ENCODE peak calls at places on chromosomes 1 and 21, in four cellular contexts. One of them, this sample, is unnamed.

GRCh38 chr1:182330303-182330702 is 61.3 kb downstream of the GLUL start:
- DNase-seq in uterus: peak
- DNase-seq in endothelial cell: no peak
- DNase-seq in fibroblast of pulmonary artery: no peak
- DNase-seq in this sample: no peak

GRCh38 chr1:38690790-38691189 is 168.8 kb downstream of the RRAGC start:
- DNase-seq in uterus: no peak
- DNase-seq in endothelial cell: no peak
- DNase-seq in fibroblast of pulmonary artery: peak
- DNase-seq in this sample: no peak

GRCh38 chr1:220007438-220007837 is 38.9 kb downstream of the EPRS1 start:
- DNase-seq in uterus: no peak
- DNase-seq in endothelial cell: no peak
- DNase-seq in fibroblast of pulmonary artery: no peak
- DNase-seq in this sample: no peak

GRCh38 chr1:54499097-54500029 is 48.7 kb upstream of the ACOT11 start:
- DNase-seq in uterus: peak
- DNase-seq in endothelial cell: peak
- DNase-seq in fibroblast of pulmonary artery: peak
- DNase-seq in this sample: no peak

GRCh38 chr1:241310451-241310850 is 46.6 kb downstream of the RGS7 start:
- DNase-seq in uterus: no peak
- DNase-seq in endothelial cell: no peak
- DNase-seq in fibroblast of pulmonary artery: peak
- DNase-seq in this sample: no peak

GRCh38 chr1:37035828-37036666 is 1.7 kb upstream of the GRIK3 start:
- DNase-seq in uterus: no peak
- DNase-seq in endothelial cell: peak
- DNase-seq in fibroblast of pulmonary artery: no peak
- DNase-seq in this sample: peak

GRCh38 chr1:41666991-41667631 is 182.6 kb upstream of the EDN2 start:
- DNase-seq in uterus: no peak
- DNase-seq in endothelial cell: no peak
- DNase-seq in fibroblast of pulmonary artery: no peak
- DNase-seq in this sample: peak

GRCh38 chr1:198977909-198978308 is 339.1 kb downstream of the PTPRC start:
- DNase-seq in uterus: no peak
- DNase-seq in endothelial cell: no peak
- DNase-seq in fibroblast of pulmonary artery: no peak
- DNase-seq in this sample: no peak

GRCh38 chr1:12067900-12068821 is 5.1 kb downstream of the TNFRSF8 start:
- DNase-seq in uterus: peak
- DNase-seq in endothelial cell: no peak
- DNase-seq in fibroblast of pulmonary artery: peak
- DNase-seq in this sample: peak

GRCh38 chr1:153049211-153049610 is 8.1 kb downstream of the SPRR2A start:
- DNase-seq in uterus: no peak
- DNase-seq in endothelial cell: no peak
- DNase-seq in fibroblast of pulmonary artery: no peak
- DNase-seq in this sample: no peak

GRCh38 chr1:76865696-76866291 is 1.5 kb upstream of the ST6GALNAC5 start:
- DNase-seq in uterus: no peak
- DNase-seq in endothelial cell: no peak
- DNase-seq in fibroblast of pulmonary artery: no peak
- DNase-seq in this sample: no peak

GRCh38 chr1:114453361-114453784 is 57.6 kb downstream of the TRIM33 start:
- DNase-seq in uterus: no peak
- DNase-seq in endothelial cell: no peak
- DNase-seq in fibroblast of pulmonary artery: no peak
- DNase-seq in this sample: no peak

GRCh38 chr1:207343675-207344074 is 22.2 kb downstream of the CD55 start:
- DNase-seq in uterus: no peak
- DNase-seq in endothelial cell: no peak
- DNase-seq in fibroblast of pulmonary artery: no peak
- DNase-seq in this sample: no peak

GRCh38 chr1:240027059-240027462 is 64.6 kb upstream of the FMN2 start:
- DNase-seq in uterus: no peak
- DNase-seq in endothelial cell: peak
- DNase-seq in fibroblast of pulmonary artery: peak
- DNase-seq in this sample: peak

GRCh38 chr1:31064685-31065309 is 720 bp downstream of the PUM1 start:
- DNase-seq in uterus: no peak
- DNase-seq in endothelial cell: no peak
- DNase-seq in fibroblast of pulmonary artery: peak
- DNase-seq in this sample: peak

GRCh38 chr1:225944387-225944786 is 3.4 kb upstream of the LEFTY2 start:
- DNase-seq in uterus: no peak
- DNase-seq in endothelial cell: no peak
- DNase-seq in fibroblast of pulmonary artery: no peak
- DNase-seq in this sample: no peak

GRCh38 chr1:237736372-237737029 is 154.2 kb downstream of the ZP4 start:
- DNase-seq in uterus: no peak
- DNase-seq in endothelial cell: no peak
- DNase-seq in fibroblast of pulmonary artery: peak
- DNase-seq in this sample: no peak

GRCh38 chr1:8473121-8473891 is 155.4 kb downstream of the SLC45A1 start:
- DNase-seq in uterus: no peak
- DNase-seq in endothelial cell: no peak
- DNase-seq in fibroblast of pulmonary artery: no peak
- DNase-seq in this sample: no peak

GRCh38 chr1:207223162-207223561 is 98.3 kb upstream of the CD55 start:
- DNase-seq in uterus: no peak
- DNase-seq in endothelial cell: no peak
- DNase-seq in fibroblast of pulmonary artery: no peak
- DNase-seq in this sample: no peak

GRCh38 chr21:38188037-38188436 is 68.8 kb upstream of the KCNJ15 start:
- DNase-seq in uterus: no peak
- DNase-seq in endothelial cell: no peak
- DNase-seq in fibroblast of pulmonary artery: no peak
- DNase-seq in this sample: no peak

GRCh38 chr1:27789511-27790154 is 16.6 kb downstream of the STX12 start:
- DNase-seq in uterus: no peak
- DNase-seq in endothelial cell: no peak
- DNase-seq in fibroblast of pulmonary artery: peak
- DNase-seq in this sample: no peak

GRCh38 chr1:208541225-208541855 is 297.2 kb upstream of the PLXNA2 start:
- DNase-seq in uterus: no peak
- DNase-seq in endothelial cell: no peak
- DNase-seq in fibroblast of pulmonary artery: no peak
- DNase-seq in this sample: no peak

GRCh38 chr1:6027591-6027990 is 18.1 kb upstream of the KCNAB2 start:
- DNase-seq in uterus: no peak
- DNase-seq in endothelial cell: no peak
- DNase-seq in fibroblast of pulmonary artery: no peak
- DNase-seq in this sample: no peak

GRCh38 chr21:42793774-42794173 is 85.6 kb downstream of the WDR4 start:
- DNase-seq in uterus: no peak
- DNase-seq in endothelial cell: no peak
- DNase-seq in fibroblast of pulmonary artery: no peak
- DNase-seq in this sample: no peak

GRCh38 chr1:226884116-226884515 is 13.7 kb downstream of the PSEN2 start:
- DNase-seq in uterus: no peak
- DNase-seq in endothelial cell: no peak
- DNase-seq in fibroblast of pulmonary artery: no peak
- DNase-seq in this sample: no peak

GRCh38 chr1:64595871-64596515 is 126.1 kb downstream of the CACHD1 start:
- DNase-seq in uterus: no peak
- DNase-seq in endothelial cell: no peak
- DNase-seq in fibroblast of pulmonary artery: no peak
- DNase-seq in this sample: no peak

GRCh38 chr21:27953328-27954045 is 986.6 kb upstream of the ADAMTS5 start:
- DNase-seq in uterus: no peak
- DNase-seq in endothelial cell: no peak
- DNase-seq in fibroblast of pulmonary artery: peak
- DNase-seq in this sample: no peak

GRCh38 chr1:110152133-110152785 is 2.0 kb downstream of the SLC6A17 start:
- DNase-seq in uterus: no peak
- DNase-seq in endothelial cell: no peak
- DNase-seq in fibroblast of pulmonary artery: no peak
- DNase-seq in this sample: no peak

GRCh38 chr1:167430134-167430848 is 88.0 kb downstream of the CD247 start:
- DNase-seq in uterus: no peak
- DNase-seq in endothelial cell: no peak
- DNase-seq in fibroblast of pulmonary artery: no peak
- DNase-seq in this sample: no peak

GRCh38 chr1:119964673-119965363 is 68.5 kb upstream of the ADAM30 start:
- DNase-seq in uterus: no peak
- DNase-seq in endothelial cell: no peak
- DNase-seq in fibroblast of pulmonary artery: peak
- DNase-seq in this sample: no peak

GRCh38 chr1:178282949-178283367 is 189.1 kb downstream of the RASAL2 start:
- DNase-seq in uterus: no peak
- DNase-seq in endothelial cell: no peak
- DNase-seq in fibroblast of pulmonary artery: peak
- DNase-seq in this sample: no peak

GRCh38 chr1:66711420-66711819 is 40.8 kb upstream of the DYNLT5 start:
- DNase-seq in uterus: no peak
- DNase-seq in endothelial cell: no peak
- DNase-seq in fibroblast of pulmonary artery: peak
- DNase-seq in this sample: no peak
- TF ChIP-seq CTCF in uterus: no peak
- TF ChIP-seq CTCF in endothelial cell: no peak
- TF ChIP-seq CTCF in fibroblast of pulmonary artery: peak
- TF ChIP-seq CTCF in this sample: peak

GRCh38 chr1:235617808-235618207 is 31.8 kb downstream of the GNG4 start:
- DNase-seq in uterus: no peak
- DNase-seq in endothelial cell: no peak
- DNase-seq in fibroblast of pulmonary artery: peak
- DNase-seq in this sample: no peak
- TF ChIP-seq CTCF in uterus: no peak
- TF ChIP-seq CTCF in endothelial cell: no peak
- TF ChIP-seq CTCF in fibroblast of pulmonary artery: peak
- TF ChIP-seq CTCF in this sample: no peak

DNA sequence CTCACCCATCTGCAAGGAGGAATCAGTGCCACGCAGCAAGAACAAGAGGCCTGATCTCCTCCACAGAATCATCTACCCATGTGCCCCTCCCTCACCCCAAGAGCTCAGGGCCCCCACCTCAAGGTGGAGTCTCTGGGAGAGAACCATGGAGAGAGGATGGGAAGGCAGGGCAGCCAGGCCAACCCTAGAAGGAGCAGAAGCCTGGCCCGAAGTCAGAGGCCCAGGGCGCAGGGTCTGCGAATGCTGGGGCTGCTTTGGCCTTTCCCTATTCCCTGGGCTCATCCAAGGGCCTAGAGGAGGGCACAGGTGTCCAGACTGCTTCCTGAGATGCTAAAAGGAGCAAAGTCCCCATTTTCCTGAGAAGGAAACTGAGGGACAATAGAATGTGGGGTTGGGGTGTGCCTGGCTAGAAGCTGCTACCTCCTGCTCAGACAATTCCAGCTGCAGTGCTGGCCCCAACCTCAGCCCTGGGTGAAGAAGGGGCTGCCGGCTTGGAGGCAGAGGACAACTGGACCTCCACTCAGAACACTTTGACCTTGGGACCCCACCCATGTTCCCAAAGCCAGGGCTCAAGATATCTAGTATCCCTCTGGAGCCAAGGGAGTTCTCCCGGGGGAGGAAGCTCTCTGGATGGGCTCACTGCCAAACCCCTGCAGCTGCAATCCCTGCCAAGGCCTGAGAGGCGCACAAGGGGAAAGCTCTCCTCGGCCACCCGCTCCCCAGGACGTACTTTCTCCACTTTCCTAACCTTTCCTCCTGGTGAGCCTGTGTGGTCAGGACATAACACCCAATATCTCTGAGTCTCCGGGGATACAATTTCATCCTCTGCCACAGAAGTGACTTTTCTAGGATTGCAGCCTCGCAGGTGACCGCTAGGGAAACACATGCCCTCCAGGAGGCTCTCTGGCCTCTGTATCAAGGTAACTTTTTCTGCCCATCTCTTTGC is 16.6 kb upstream of the LEMD1 start:
- DNase-seq in uterus: peak
- DNase-seq in endothelial cell: peak
- DNase-seq in fibroblast of pulmonary artery: peak
- DNase-seq in this sample: no peak
- TF ChIP-seq CTCF in uterus: peak
- TF ChIP-seq CTCF in endothelial cell: peak
- TF ChIP-seq CTCF in fibroblast of pulmonary artery: peak
- TF ChIP-seq CTCF in this sample: no peak

GRCh38 chr1:201108614-201109013 is 3.6 kb downstream of the CACNA1S start:
- DNase-seq in uterus: no peak
- DNase-seq in endothelial cell: no peak
- DNase-seq in fibroblast of pulmonary artery: no peak
- DNase-seq in this sample: no peak
- TF ChIP-seq CTCF in uterus: no peak
- TF ChIP-seq CTCF in endothelial cell: no peak
- TF ChIP-seq CTCF in fibroblast of pulmonary artery: no peak
- TF ChIP-seq CTCF in this sample: no peak

DNA sequence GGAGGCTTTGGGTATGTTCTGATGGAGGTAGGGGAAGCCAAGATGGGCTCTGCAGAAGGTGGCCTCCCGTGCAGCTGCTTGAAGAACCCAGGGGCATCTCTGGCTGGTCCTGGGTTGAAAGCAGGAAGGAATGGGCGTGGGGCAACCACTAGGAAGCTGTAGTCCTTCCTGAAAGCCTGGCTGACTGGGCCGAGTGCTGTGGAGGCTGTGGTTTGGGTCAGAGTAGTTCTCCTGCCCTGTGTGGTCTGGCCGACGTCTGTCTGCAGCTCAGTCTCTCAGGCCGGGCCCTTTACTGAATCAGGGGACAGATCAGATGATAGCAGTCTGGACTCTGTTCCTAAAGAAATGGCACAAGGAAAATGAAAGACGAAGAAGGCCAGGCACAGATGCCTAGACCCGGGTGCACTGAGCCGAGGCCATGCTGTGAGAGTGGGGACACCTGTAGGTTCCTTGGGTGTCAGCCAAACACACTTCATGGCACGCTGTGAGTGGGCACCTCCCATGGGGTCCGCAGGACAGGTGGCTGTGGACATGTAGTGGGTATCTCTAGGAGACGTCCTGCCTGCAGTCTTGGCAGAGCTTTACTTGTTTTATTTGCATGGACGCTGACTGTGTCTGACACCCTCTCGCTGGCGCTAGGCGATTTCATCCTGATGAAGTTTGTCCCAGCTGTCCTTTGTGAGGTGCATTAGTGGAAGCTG is 86.9 kb downstream of the POFUT2 start:
- DNase-seq in uterus: no peak
- DNase-seq in endothelial cell: no peak
- DNase-seq in fibroblast of pulmonary artery: no peak
- DNase-seq in this sample: no peak
- TF ChIP-seq CTCF in uterus: no peak
- TF ChIP-seq CTCF in endothelial cell: no peak
- TF ChIP-seq CTCF in fibroblast of pulmonary artery: no peak
- TF ChIP-seq CTCF in this sample: no peak

GRCh38 chr1:117059334-117059677 is 820 bp upstream of the TTF2 start:
- DNase-seq in uterus: no peak
- DNase-seq in endothelial cell: peak
- DNase-seq in fibroblast of pulmonary artery: no peak
- DNase-seq in this sample: peak

GRCh38 chr1:117061986-117062415 is 1.9 kb downstream of the TTF2 start:
- DNase-seq in uterus: no peak
- DNase-seq in endothelial cell: no peak
- DNase-seq in fibroblast of pulmonary artery: peak
- DNase-seq in this sample: peak

GRCh38 chr1:117060441-117061317 is 553 bp downstream of the TTF2 start:
- DNase-seq in uterus: no peak
- DNase-seq in endothelial cell: peak
- DNase-seq in fibroblast of pulmonary artery: peak
- DNase-seq in this sample: peak

GRCh38 chr1:117058810-117059209 is 1.3 kb upstream of the TTF2 start:
- DNase-seq in uterus: no peak
- DNase-seq in endothelial cell: no peak
- DNase-seq in fibroblast of pulmonary artery: no peak
- DNase-seq in this sample: no peak

GRCh38 chr1:117059678-117060440 is at the start of gene TTF2:
- DNase-seq in uterus: peak
- DNase-seq in endothelial cell: peak
- DNase-seq in fibroblast of pulmonary artery: peak
- DNase-seq in this sample: peak
- TF ChIP-seq CTCF in uterus: peak
- TF ChIP-seq CTCF in endothelial cell: no peak
- TF ChIP-seq CTCF in fibroblast of pulmonary artery: peak
- TF ChIP-seq CTCF in this sample: no peak